ENCODE peak calls at places on chromosomes 12 and 14, in nine cellular contexts. M is NCI-H1048, Z is A549, O is fibroblast of pulmonary artery, V is NCI-H1436, U is AG08396, W is GOT3, S is transverse colon, Q is ovary. K is an unnamed sample.
A peak's percentile ranks its signal among the peaks of the same experiment; 100 is the strongest.

GRCh38 chr12:122421263-122421814 is 1.1 kb downstream of the CLIP1 start:
- DNase-seq in M (no peak), Z (peak; percentile 49), O (peak; percentile 61), V (no peak), U (peak; percentile 41), W (no peak), S (peak; percentile 52), Q (peak; percentile 44), K (no peak)

GRCh38 chr12:47079365-47079893 is at the start of gene PCED1B:
- DNase-seq in M (no peak), Z (no peak), O (peak; percentile 84), V (peak; percentile 47), U (peak; percentile 62), W (peak; percentile 27), S (peak; percentile 77), Q (peak; percentile 84), K (no peak)

GRCh38 chr12:42669471-42669997 is 80.0 kb upstream of the PRICKLE1 start:
- DNase-seq in M (no peak), Z (no peak), O (peak; percentile 33), V (no peak), U (no peak), W (no peak), S (no peak), Q (no peak), K (no peak)

GRCh38 chr12:88643685-88644084 is 63.4 kb upstream of the KITLG start:
- DNase-seq in M (no peak), Z (no peak), O (no peak), V (no peak), U (no peak), W (no peak), S (no peak), Q (no peak), K (no peak)

GRCh38 chr14:27435923-27436674 is 838.3 kb upstream of the NOVA1 start:
- DNase-seq in M (no peak), Z (no peak), O (no peak), V (no peak), U (no peak), W (no peak), S (no peak), Q (no peak), K (no peak)

GRCh38 chr14:33676135-33676566 is 274.7 kb downstream of the EGLN3 start:
- DNase-seq in M (no peak), Z (peak; percentile 24), O (peak; percentile 58), V (peak; percentile 66), U (no peak), W (no peak), S (peak; percentile 10), Q (no peak), K (no peak)

GRCh38 chr12:93824514-93825500 is 147.6 kb downstream of the CRADD start:
- DNase-seq in M (no peak), Z (no peak), O (no peak), V (no peak), U (no peak), W (no peak), S (no peak), Q (no peak), K (no peak)

GRCh38 chr12:39638840-39639239 is 19.2 kb upstream of the ABCD2 start:
- DNase-seq in M (no peak), Z (no peak), O (no peak), V (no peak), U (no peak), W (no peak), S (no peak), Q (no peak), K (no peak)

GRCh38 chr14:101028971-101029667 is 125.6 kb upstream of the RTL1 start:
- DNase-seq in M (no peak), Z (no peak), O (no peak), V (peak; percentile 11), U (no peak), W (no peak), S (no peak), Q (peak; percentile 2), K (no peak)

GRCh38 chr12:131104464-131105350 is 151.0 kb downstream of the ADGRD1 start:
- DNase-seq in M (peak; percentile 58), Z (peak; percentile 77), O (peak; percentile 67), V (peak; percentile 54), U (peak; percentile 76), W (no peak), S (peak; percentile 87), Q (peak; percentile 94), K (no peak)

GRCh38 chr12:53313996-53314395 is 7.4 kb downstream of the AAAS start:
- DNase-seq in M (no peak), Z (no peak), O (no peak), V (no peak), U (no peak), W (no peak), S (no peak), Q (no peak), K (no peak)

GRCh38 chr12:104763163-104763805 is 194.8 kb downstream of the SLC41A2 start:
- DNase-seq in M (no peak), Z (no peak), O (peak; percentile 24), V (no peak), U (no peak), W (no peak), S (no peak), Q (no peak), K (no peak)

GRCh38 chr14:31692376-31692781 is 131.2 kb downstream of the NUBPL start:
- DNase-seq in M (no peak), Z (no peak), O (peak; percentile 17), V (peak; percentile 34), U (peak; percentile 13), W (no peak), S (no peak), Q (no peak), K (no peak)

GRCh38 chr14:82075566-82075965 is 541.9 kb upstream of the SEL1L start:
- DNase-seq in M (peak; percentile 44), Z (no peak), O (peak; percentile 7), V (no peak), U (no peak), W (no peak), S (no peak), Q (peak; percentile 26), K (no peak)

GRCh38 chr12:108671110-108671509 is 37.4 kb upstream of the SELPLG start:
- DNase-seq in M (no peak), Z (no peak), O (no peak), V (no peak), U (no peak), W (no peak), S (no peak), Q (no peak), K (no peak)

GRCh38 chr12:79844693-79845092 is 90.2 kb downstream of the PPP1R12A start:
- DNase-seq in M (no peak), Z (peak; percentile 8), O (peak; percentile 77), V (no peak), U (peak; percentile 19), W (no peak), S (no peak), Q (no peak), K (no peak)

GRCh38 chr14:22220427-22220826 is 368.6 kb downstream of the DAD1 start:
- DNase-seq in M (no peak), Z (no peak), O (peak; percentile 18), V (no peak), U (no peak), W (no peak), S (no peak), Q (no peak), K (no peak)

GRCh38 chr14:40058916-40059897 is 627.0 kb upstream of the FBXO33 start:
- DNase-seq in M (no peak), Z (no peak), O (no peak), V (no peak), U (no peak), W (no peak), S (no peak), Q (no peak), K (no peak)

K was measured in vagina.